ENCODE peak calls at places on chromosomes 1 and 21, in four cellular contexts. K is neural progenitor cell, L is IMR-90, Z is ovary. T is an unnamed sample. For H3K4me1 and H3K36me3, the result is how much of the 10 kb centered on the place peaks cover.

GRCh38 chr1:174769961-174770549 is 229.7 kb upstream of the CACYBP start:
- DNase-seq in K (peak), L (peak), Z (no peak), T (peak)

GRCh38 chr1:67983867-67984266 is 66.6 kb downstream of the DIRAS3 start:
- DNase-seq in K (no peak), L (no peak), Z (no peak), T (no peak)

GRCh38 chr1:184986250-184986649 is 11.9 kb upstream of the NIBAN1 start:
- DNase-seq in K (no peak), L (peak), Z (no peak), T (peak)

GRCh38 chr1:8818325-8818775 is 910 bp upstream of the RERE start:
- DNase-seq in K (no peak), L (peak), Z (no peak), T (peak)

GRCh38 chr1:179776831-179777230 is 33.7 kb downstream of the FAM163A start:
- DNase-seq in K (no peak), L (no peak), Z (no peak), T (no peak)

GRCh38 chr21:34157456-34158025 is 84.2 kb downstream of the MRPS6 start:
- DNase-seq in K (no peak), L (no peak), Z (no peak), T (no peak)

GRCh38 chr1:47674189-47674588 is 236.3 kb downstream of the FOXD2 start:
- DNase-seq in K (no peak), L (no peak), Z (no peak), T (no peak)

GRCh38 chr1:231550448-231550781 is 21.9 kb downstream of the TSNAX start:
- DNase-seq in K (peak), L (no peak), Z (no peak), T (peak)

GRCh38 chr21:28833181-28833580 is 159.5 kb downstream of the LTN1 start:
- DNase-seq in K (no peak), L (peak), Z (no peak), T (no peak)

GRCh38 chr1:219326843-219327242 is 153.2 kb downstream of the LYPLAL1 start:
- DNase-seq in K (no peak), L (no peak), Z (no peak), T (no peak)

GRCh38 chr1:31784356-31785019 is 20.3 kb upstream of the ADGRB2 start:
- DNase-seq in K (no peak), L (no peak), Z (peak), T (no peak)

GRCh38 chr1:25492323-25492722 is 51.1 kb upstream of the LDLRAP1 start:
- DNase-seq in K (peak), L (no peak), Z (no peak), T (no peak)

GRCh38 chr1:235291599-235291998 is 36.4 kb downstream of the ARID4B start:
- DNase-seq in K (no peak), L (no peak), Z (no peak), T (no peak)

GRCh38 chr1:115906627-115907026 is 65.7 kb upstream of the NHLH2 start:
- DNase-seq in K (no peak), L (no peak), Z (no peak), T (no peak)

GRCh38 chr1:67256291-67257172 is 51.1 kb upstream of the IL12RB2 start:
- DNase-seq in K (peak), L (no peak), Z (no peak), T (peak)

GRCh38 chr1:4010284-4010683 is 110.2 kb upstream of the C1orf174 start:
- DNase-seq in K (no peak), L (no peak), Z (no peak), T (no peak)

GRCh38 chr1:163897401-163898169 is 575.8 kb downstream of the NUF2 start:
- DNase-seq in K (no peak), L (peak), Z (no peak), T (peak)

GRCh38 chr21:29501451-29501850 is 202.7 kb downstream of the BACH1 start:
- DNase-seq in K (no peak), L (peak), Z (no peak), T (peak)

GRCh38 chr1:100767176-100767876 is 47.8 kb downstream of the VCAM1 start:
- DNase-seq in K (no peak), L (peak), Z (no peak), T (no peak)

GRCh38 chr1:20376880-20377494 is 86.3 kb downstream of the VWA5B1 start:
- DNase-seq in K (peak), L (peak), Z (peak), T (peak)

GRCh38 chr1:58924016-58924565 is 140.2 kb upstream of the JUN start:
- DNase-seq in K (no peak), L (no peak), Z (no peak), T (no peak)

GRCh38 chr1:93668951-93669350 is 12.7 kb downstream of the BCAR3 start:
- DNase-seq in K (no peak), L (no peak), Z (no peak), T (peak)

GRCh38 chr1:173411835-173412742 is 65.0 kb upstream of the PRDX6 start:
- DNase-seq in K (no peak), L (peak), Z (peak), T (peak)

GRCh38 chr21:35257413-35257812 is 208.3 kb upstream of the RUNX1 start:
- DNase-seq in K (no peak), L (peak), Z (no peak), T (peak)

GRCh38 chr1:1551524-1552262 is 11.3 kb upstream of the TMEM240 start:
- DNase-seq in K (no peak), L (no peak), Z (no peak), T (no peak)

GRCh38 chr21:41919666-41920398 is 34.0 kb downstream of the C2CD2 start:
- DNase-seq in K (no peak), L (no peak), Z (peak), T (no peak)

GRCh38 chr1:32876341-32877210 is 5.9 kb upstream of the FNDC5 start:
- DNase-seq in K (peak), L (no peak), Z (peak), T (peak)

GRCh38 chr1:150874455-150875196 is 1.8 kb downstream of the ARNT start:
- DNase-seq in K (no peak), L (no peak), Z (no peak), T (peak)

GRCh38 chr1:55685560-55685959 is 470.4 kb upstream of the USP24 start:
- DNase-seq in K (no peak), L (no peak), Z (no peak), T (no peak)

GRCh38 chr21:41506526-41507520 is 1.1 kb downstream of the TMPRSS2 start:
- DNase-seq in K (peak), L (no peak), Z (no peak), T (peak)

GRCh38 chr21:20459838-20460237 is 538.4 kb upstream of the NCAM2 start:
- DNase-seq in K (no peak), L (no peak), Z (no peak), T (no peak)

GRCh38 chr21:34882719-34883131 is 166.4 kb downstream of the RUNX1 start:
- DNase-seq in K (no peak), L (no peak), Z (no peak), T (peak)

GRCh38 chr1:17139637-17140036 is 20.4 kb upstream of the PADI2 start:
- DNase-seq in K (no peak), L (no peak), Z (no peak), T (no peak)

GRCh38 chr1:211653329-211653728 is 22.1 kb downstream of the NEK2 start:
- DNase-seq in K (no peak), L (no peak), Z (no peak), T (peak)

GRCh38 chr21:15063081-15063820 is 1.5 kb downstream of the NRIP1 start:
- DNase-seq in K (peak), L (peak), Z (no peak), T (peak)

GRCh38 chr1:94382163-94382562 is 36.0 kb upstream of the ABCD3 start:
- DNase-seq in K (no peak), L (no peak), Z (no peak), T (no peak)

GRCh38 chr1:98921817-98922216 is 82.8 kb downstream of the PLPPR5 start:
- DNase-seq in K (no peak), L (peak), Z (no peak), T (no peak)

GRCh38 chr1:39258146-39258924 is 53.8 kb downstream of the MACF1 start:
- DNase-seq in K (peak), L (peak), Z (peak), T (peak)

GRCh38 chr1:71641013-71641412 is 560.2 kb upstream of the ZRANB2 start:
- DNase-seq in K (no peak), L (no peak), Z (no peak), T (no peak)

GRCh38 chr1:71644997-71645396 is 564.2 kb upstream of the ZRANB2 start:
- DNase-seq in K (no peak), L (no peak), Z (no peak), T (no peak)

GRCh38 chr1:71641903-71642302 is 561.1 kb upstream of the ZRANB2 start:
- DNase-seq in K (no peak), L (no peak), Z (no peak), T (no peak)

GRCh38 chr1:71638081-71638766 is 557.4 kb upstream of the ZRANB2 start:
- DNase-seq in K (no peak), L (peak), Z (no peak), T (peak)

GRCh38 chr1:71640131-71640530 is 559.3 kb upstream of the ZRANB2 start:
- DNase-seq in K (no peak), L (no peak), Z (no peak), T (no peak)
- H3K4me1 ChIP-seq in K (under half), L (under half), Z (under half), T (under half)

GRCh38 chr1:27967884-27968466 is 8.2 kb downstream of the XKR8 start:
- DNase-seq in K (no peak), L (no peak), Z (no peak), T (no peak)
- H3K36me3 ChIP-seq in K (under half), L (under half), Z (under half), T (under half)

GRCh38 chr1:36163426-36163825 is 7.5 kb downstream of the MAP7D1 start:
- DNase-seq in K (no peak), L (no peak), Z (no peak), T (no peak)

GRCh38 chr1:36160949-36161485 is 5.1 kb downstream of the MAP7D1 start:
- DNase-seq in K (peak), L (peak), Z (peak), T (peak)

GRCh38 chr1:36161656-36162531 is 5.9 kb downstream of the MAP7D1 start:
- DNase-seq in K (no peak), L (no peak), Z (no peak), T (no peak)

GRCh38 chr1:36164399-36164798 is 8.4 kb downstream of the MAP7D1 start:
- DNase-seq in K (no peak), L (no peak), Z (no peak), T (no peak)

GRCh38 chr1:36162680-36163079 is 6.7 kb downstream of the MAP7D1 start:
- DNase-seq in K (no peak), L (no peak), Z (no peak), T (no peak)
- H3K4me1 ChIP-seq in K (under half), L (under half), Z (under half), T (half or more)

GRCh38 chr1:229597877-229598276 is 28.0 kb downstream of the TAF5L start:
- DNase-seq in K (no peak), L (peak), Z (no peak), T (no peak)
- H3K36me3 ChIP-seq in K (under half), L (under half), Z (under half), T (half or more)

DNA sequence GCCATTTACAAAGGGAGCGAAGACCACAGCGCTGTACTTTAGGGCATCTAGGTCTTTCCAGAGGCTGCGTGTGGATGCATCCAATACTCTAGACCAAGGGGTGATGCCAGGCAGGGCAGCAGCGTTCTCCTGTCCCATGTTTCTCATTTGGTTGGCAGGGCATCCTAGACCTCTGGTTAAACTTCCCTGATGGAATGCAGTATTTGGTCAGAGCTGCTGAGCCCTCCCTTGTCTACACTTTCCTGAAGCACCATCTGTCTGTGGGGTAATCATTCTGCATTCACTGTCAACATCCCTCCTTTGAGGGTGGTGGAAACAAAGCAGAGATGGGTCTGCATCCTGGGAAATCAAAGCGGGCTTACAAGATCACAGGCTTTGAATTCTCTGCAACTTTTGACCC is 106.1 kb downstream of the GALNT2 start:
- DNase-seq in K (no peak), L (no peak), Z (no peak), T (no peak)
- H3K4me1 ChIP-seq in K (under half), L (under half), Z (under half), T (under half)

GRCh38 chr1:44778705-44779576 is 3.6 kb downstream of the RPS8 start:
- DNase-seq in K (no peak), L (no peak), Z (no peak), T (no peak)

GRCh38 chr1:44777969-44778635 is 2.8 kb downstream of the RPS8 start:
- DNase-seq in K (no peak), L (no peak), Z (no peak), T (no peak)

GRCh38 chr1:44777547-44777946 is 2.2 kb downstream of the RPS8 start:
- DNase-seq in K (no peak), L (no peak), Z (no peak), T (no peak)

GRCh38 chr1:44783697-44784093 is 4.3 kb downstream of the BEST4 start:
- DNase-seq in K (no peak), L (no peak), Z (no peak), T (no peak)

DNA sequence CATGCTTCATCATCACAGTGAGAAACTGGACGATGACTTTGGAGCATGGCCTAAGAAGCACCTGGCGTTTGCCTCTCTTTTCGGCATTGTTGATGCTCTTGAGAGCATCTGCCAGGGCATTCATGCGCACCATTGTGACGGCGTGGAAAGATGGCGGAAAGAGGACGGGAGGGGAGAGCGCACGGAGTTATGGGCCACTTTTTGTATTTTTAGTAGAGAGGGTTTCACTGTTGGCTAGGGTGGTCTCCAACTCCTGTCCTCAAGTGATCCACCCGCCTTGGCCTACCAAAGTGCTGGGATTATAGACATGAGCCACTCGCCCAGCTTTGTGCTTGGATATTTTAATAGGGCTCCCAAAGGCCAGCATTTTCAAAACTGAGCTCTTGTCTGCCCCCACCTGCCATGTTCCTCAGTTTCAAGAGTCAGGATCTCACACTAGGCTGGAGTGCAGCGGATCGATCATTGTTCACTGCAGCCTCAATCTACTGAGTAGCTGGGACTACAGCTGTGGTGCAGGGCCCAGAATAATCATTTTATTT is 5.3 kb downstream of the RPS8 start:
- DNase-seq in K (no peak), L (no peak), Z (no peak), T (no peak)
- H3K36me3 ChIP-seq in K (under half), L (under half), Z (under half), T (half or more)

T was measured in adipocyte.